ENCODE peak calls at places on chromosomes 1 and 21, in six cellular contexts. L is AG08395, O is lung, U is T-helper 1 cell, E is adrenal gland, D is EL. H is an unnamed sample.

GRCh38 chr1:108814343-108815125 is 42.4 kb downstream of the AKNAD1 start:
- DNase-seq in E (no peak), O (no peak), L (peak; percentile 28), D (no peak), U (no peak), H (no peak)

GRCh38 chr1:230868736-230869385 is 540 bp upstream of the C1orf198 start:
- DNase-seq in E (peak; percentile 60), L (no peak), O (peak; percentile 61), U (no peak), D (peak; percentile 62), H (no peak)

GRCh38 chr1:68087184-68087583 is 36.8 kb upstream of the DIRAS3 start:
- DNase-seq in D (peak; percentile 22), L (no peak), U (no peak), E (no peak), O (no peak), H (no peak)

GRCh38 chr1:54027848-54028247 is 9.9 kb upstream of the LDLRAD1 start:
- DNase-seq in D (no peak), O (no peak), E (no peak), U (no peak), L (no peak), H (no peak)

GRCh38 chr1:224459936-224460335 is 25.3 kb upstream of the WDR26 start:
- DNase-seq in O (no peak), L (no peak), U (no peak), D (no peak), E (no peak), H (no peak)

GRCh38 chr21:45981154-45981606 is 390 bp upstream of the COL6A1 start:
- DNase-seq in E (peak; percentile 87), O (peak; percentile 70), U (peak; percentile 42), D (peak; percentile 89), L (peak; percentile 86), H (peak; percentile 34)

GRCh38 chr1:243525085-243525487 is 269.2 kb downstream of the SDCCAG8 start:
- DNase-seq in L (peak; percentile 67), O (no peak), U (no peak), E (no peak), D (peak; percentile 79), H (no peak)

GRCh38 chr21:32347887-32348450 is 44.8 kb downstream of the URB1 start:
- DNase-seq in D (no peak), U (no peak), L (no peak), O (no peak), E (peak; percentile 49), H (no peak)

GRCh38 chr21:23809573-23809972 is 1797.7 kb downstream of the MRPL39 start:
- DNase-seq in U (no peak), L (no peak), D (no peak), O (no peak), E (no peak), H (no peak)

GRCh38 chr21:32233722-32234301 is 45.0 kb downstream of the MIS18A start:
- DNase-seq in U (no peak), E (no peak), O (no peak), D (no peak), L (no peak), H (no peak)

GRCh38 chr1:169696273-169697100 is 14.9 kb downstream of the SELL start:
- DNase-seq in L (no peak), U (no peak), D (no peak), O (no peak), E (no peak), H (no peak)

GRCh38 chr1:43363283-43363934 is 4.4 kb downstream of the ELOVL1 start:
- DNase-seq in U (no peak), D (peak; percentile 49), L (no peak), O (no peak), E (no peak), H (no peak)

GRCh38 chr21:17088500-17088899 is 424.3 kb upstream of the CXADR start:
- DNase-seq in U (no peak), D (no peak), E (no peak), O (no peak), L (no peak), H (no peak)

GRCh38 chr21:45511661-45512431 is 30.4 kb downstream of the SLC19A1 start:
- DNase-seq in E (peak; percentile 13), D (no peak), L (no peak), U (no peak), O (no peak), H (no peak)

GRCh38 chr1:214321686-214322453 is 40.9 kb downstream of the SMYD2 start:
- DNase-seq in O (no peak), E (no peak), L (no peak), D (no peak), U (no peak), H (no peak)

GRCh38 chr1:30032302-30032701 is 691.1 kb downstream of the MATN1 start:
- DNase-seq in D (no peak), E (no peak), L (no peak), O (no peak), U (no peak), H (no peak)

GRCh38 chr1:46364612-46365011 is 24.0 kb downstream of the NSUN4 start:
- DNase-seq in U (no peak), E (no peak), D (peak; percentile 76), O (no peak), L (peak; percentile 54), H (no peak)